ENCODE peak calls at places on chromosomes 12 and 14, in six cellular contexts. J is A172, Q is iPS DF 19.7, L is T-helper 1 cell, A is progenitor cell of endocrine pancreas, T is OCI-M1. S is an unnamed sample.

GRCh38 chr12:3562484-3562883 is 71.5 kb downstream of the PRMT8 start:
- DNase-seq in T (no peak), Q (no peak), A (no peak), J (no peak), L (no peak), S (no peak)

GRCh38 chr12:121130866-121131373 is 1.8 kb upstream of the P2RX7 start:
- DNase-seq in Q (no peak), A (no peak), T (no peak), J (no peak), L (no peak), S (no peak)

GRCh38 chr14:92527724-92528123 is 14.1 kb downstream of the RIN3 start:
- DNase-seq in J (no peak), Q (no peak), A (no peak), L (no peak), T (no peak), S (no peak)

GRCh38 chr12:95516757-95517156 is 34.5 kb downstream of the USP44 start:
- DNase-seq in A (no peak), L (no peak), Q (no peak), J (no peak), T (peak), S (no peak)

GRCh38 chr14:103194256-103195045 is 71.2 kb downstream of the TNFAIP2 start:
- DNase-seq in L (no peak), J (peak), Q (no peak), A (no peak), T (peak), S (no peak)

GRCh38 chr12:21434704-21435103 is 2.8 kb upstream of the PYROXD1 start:
- DNase-seq in T (no peak), A (no peak), Q (no peak), J (no peak), L (no peak), S (no peak)

GRCh38 chr12:44441155-44441554 is 435.0 kb downstream of the NELL2 start:
- DNase-seq in Q (no peak), J (no peak), A (no peak), T (no peak), L (no peak), S (no peak)

GRCh38 chr14:63562414-63562813 is 19.2 kb upstream of the PPP2R5E start:
- DNase-seq in Q (no peak), L (no peak), T (peak), J (no peak), A (no peak), S (no peak)

GRCh38 chr12:109925185-109925835 is 25.2 kb downstream of the TCHP start:
- DNase-seq in A (no peak), J (no peak), Q (no peak), T (no peak), L (no peak), S (no peak)

GRCh38 chr12:100720016-100720654 is 74.4 kb upstream of the ANO4 start:
- DNase-seq in A (no peak), L (no peak), T (no peak), Q (no peak), J (no peak), S (no peak)

GRCh38 chr12:112992541-112993398 is 14.5 kb downstream of the OAS2 start:
- DNase-seq in A (peak), L (no peak), Q (peak), T (peak), J (peak), S (no peak)

GRCh38 chr12:9347328-9348127 is 139.3 kb upstream of the PZP start:
- DNase-seq in Q (no peak), A (no peak), J (peak), T (peak), L (no peak), S (no peak)

GRCh38 chr12:96308881-96309280 is 91.4 kb downstream of the CDK17 start:
- DNase-seq in Q (no peak), J (no peak), T (no peak), L (no peak), A (no peak), S (no peak)

GRCh38 chr12:99260597-99260996 is 387.0 kb upstream of the GARIN6 start:
- DNase-seq in Q (no peak), T (no peak), A (no peak), J (no peak), L (no peak), S (no peak)